ENCODE peak calls at places on chromosomes 7 and 10, in five cellular contexts. J is K562, A is fibroblast of the aortic adventitia, U is pancreas, T is Peyer's patch. B is an unnamed sample.

GRCh38 chr10:69179089-69179742 is 818 bp upstream of the SUPV3L1 start:
- DNase-seq in J (peak), A (no peak), U (no peak), T (no peak), B (no peak)

GRCh38 chr7:67918158-67918557 is 921.5 kb downstream of the TYW1 start:
- DNase-seq in J (peak), A (no peak), U (no peak), T (no peak), B (no peak)

GRCh38 chr7:82221152-82221674 is 222.4 kb downstream of the CACNA2D1 start:
- DNase-seq in J (no peak), A (peak), U (no peak), T (no peak), B (no peak)

GRCh38 chr10:83612050-83612449 is 527.3 kb upstream of the GHITM start:
- DNase-seq in J (no peak), A (peak), U (no peak), T (no peak), B (peak)

GRCh38 chr7:30285067-30285530 is 702 bp downstream of the ZNRF2 start:
- DNase-seq in J (no peak), A (no peak), U (no peak), T (peak), B (peak)

GRCh38 chr7:35734001-35734483 is 39.1 kb upstream of the HERPUD2 start:
- DNase-seq in J (no peak), A (no peak), U (no peak), T (no peak), B (no peak)

GRCh38 chr7:35565927-35566326 is 129.0 kb downstream of the HERPUD2 start:
- DNase-seq in J (no peak), A (no peak), U (no peak), T (no peak), B (no peak)

GRCh38 chr7:139231513-139232376 is 708 bp downstream of the UBN2 start:
- DNase-seq in J (peak), A (peak), U (peak), T (peak), B (peak)

GRCh38 chr7:13933106-13933505 is 56.4 kb downstream of the ETV1 start:
- DNase-seq in J (no peak), A (peak), U (no peak), T (no peak), B (no peak)

GRCh38 chr7:49166441-49166840 is 242.1 kb downstream of the CDC14C start:
- DNase-seq in J (peak), A (no peak), U (no peak), T (no peak), B (peak)
- TF ChIP-seq CTCF in J (no peak), A (no peak), U (no peak), T (no peak), B (no peak)

GRCh38 chr10:110409926-110410325 is 87.8 kb upstream of the DUSP5 start:
- DNase-seq in J (no peak), A (no peak), U (no peak), T (no peak), B (no peak)

GRCh38 chr10:110408203-110408871 is 89.4 kb upstream of the DUSP5 start:
- DNase-seq in J (no peak), A (no peak), U (no peak), T (no peak), B (peak)

GRCh38 chr10:110409488-110409887 is 88.2 kb upstream of the DUSP5 start:
- DNase-seq in J (peak), A (no peak), U (no peak), T (no peak), B (no peak)

GRCh38 chr10:110407301-110408170 is 90.2 kb upstream of the DUSP5 start:
- DNase-seq in J (no peak), A (peak), U (no peak), T (no peak), B (peak)

GRCh38 chr10:110408943-110409342 is 88.8 kb upstream of the DUSP5 start:
- DNase-seq in J (no peak), A (no peak), U (no peak), T (no peak), B (no peak)
- H3K4me3 ChIP-seq in J (no peak), A (no peak), U (no peak), T (no peak), B (no peak)

DNA sequence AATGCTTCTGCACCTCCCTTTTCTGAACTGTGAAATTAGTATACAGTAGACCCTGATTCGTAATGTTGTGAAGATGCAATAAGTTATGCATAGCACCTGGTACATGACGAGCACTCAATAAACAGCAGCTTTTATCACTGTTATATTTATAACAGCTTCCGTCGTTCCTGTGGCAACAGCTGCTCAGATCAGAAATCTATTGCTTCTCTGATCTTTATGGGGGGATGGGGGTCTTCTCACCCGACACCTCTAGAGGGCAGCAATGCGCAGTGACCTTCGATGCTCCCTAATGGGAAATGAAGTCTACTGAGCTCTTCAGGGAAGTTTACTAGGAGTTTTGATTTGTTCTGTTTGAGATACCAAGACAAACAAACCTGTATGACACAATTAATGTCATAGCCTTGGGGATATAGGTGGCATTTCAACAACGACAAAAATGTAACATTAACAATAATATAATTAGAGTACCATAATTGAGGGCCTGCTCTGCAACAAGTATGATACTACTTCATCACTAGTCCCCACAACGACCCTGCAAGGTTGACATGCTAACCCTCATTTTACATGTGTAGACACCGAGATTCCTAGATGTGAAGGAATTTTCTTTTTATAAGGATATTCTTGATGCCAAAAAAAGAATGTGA is 289.6 kb downstream of the SFMBT2 start:
- DNase-seq in J (peak), A (peak), U (peak), T (peak), B (no peak)
- TF ChIP-seq CTCF in J (peak), A (peak), U (no peak), T (peak), B (peak)

DNA sequence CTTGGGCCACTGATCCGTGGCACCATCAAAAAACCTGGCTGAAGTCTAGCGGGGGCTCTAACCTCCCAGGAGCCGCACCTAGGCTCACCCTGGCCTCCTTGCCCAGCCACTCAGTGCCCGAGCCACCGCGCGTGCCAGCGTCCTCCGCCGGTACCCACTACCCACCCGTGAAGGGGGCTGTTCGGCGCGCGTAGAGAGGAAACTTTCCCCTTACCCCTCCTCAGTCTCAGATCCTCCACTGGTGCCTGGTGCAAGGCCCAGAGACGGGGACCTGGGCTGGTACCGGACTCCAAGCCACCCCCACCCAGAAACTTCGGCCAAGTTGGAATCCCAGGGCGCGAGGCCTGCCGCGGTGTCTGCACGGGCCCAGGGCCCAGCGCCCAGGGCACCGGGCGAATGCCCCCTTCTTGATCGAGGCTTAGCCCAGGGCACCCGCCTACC is 3.5 kb upstream of the EBF3 start:
- DNase-seq in J (no peak), A (no peak), U (no peak), T (no peak), B (no peak)
- H3K4me3 ChIP-seq in J (no peak), A (no peak), U (no peak), T (no peak), B (no peak)

GRCh38 chr7:837001-837400 is 4.7 kb downstream of the SUN1 start:
- DNase-seq in J (no peak), A (no peak), U (no peak), T (no peak), B (no peak)
- TF ChIP-seq CTCF in J (no peak), A (no peak), U (no peak), T (no peak), B (no peak)

DNA sequence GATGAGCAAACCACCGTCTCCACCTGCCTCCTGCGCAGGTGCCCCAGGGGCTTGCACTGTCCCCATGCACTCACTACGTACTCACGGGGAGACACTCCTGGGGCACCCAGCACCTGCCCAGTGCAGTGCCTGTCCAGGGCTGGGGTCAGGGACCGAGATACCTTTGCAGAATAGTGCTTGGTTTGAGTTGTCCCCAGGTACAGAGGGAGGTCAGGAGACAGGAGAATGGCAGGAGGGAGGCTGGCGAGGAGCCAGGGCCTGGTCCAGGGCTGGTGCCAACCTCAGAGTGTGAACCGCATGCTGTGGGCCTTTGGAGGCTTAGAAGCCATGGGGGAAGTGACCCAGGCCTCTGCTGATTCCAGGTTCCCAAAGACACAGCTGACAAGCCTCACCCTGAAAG is 110.1 kb upstream of the GPR26 start:
- DNase-seq in J (no peak), A (no peak), U (no peak), T (no peak), B (no peak)
- H3K4me3 ChIP-seq in J (no peak), A (no peak), U (no peak), T (no peak), B (no peak)

GRCh38 chr7:85025312-85025756 is 161.5 kb downstream of the SEMA3D start:
- DNase-seq in J (no peak), A (peak), U (peak), T (peak), B (peak)

GRCh38 chr7:85021090-85021704 is 165.7 kb downstream of the SEMA3D start:
- DNase-seq in J (peak), A (peak), U (no peak), T (no peak), B (peak)

GRCh38 chr7:85019778-85020177 is 167.1 kb downstream of the SEMA3D start:
- DNase-seq in J (no peak), A (no peak), U (no peak), T (no peak), B (no peak)

GRCh38 chr7:85022064-85022697 is 164.7 kb downstream of the SEMA3D start:
- DNase-seq in J (no peak), A (no peak), U (no peak), T (no peak), B (no peak)

DNA sequence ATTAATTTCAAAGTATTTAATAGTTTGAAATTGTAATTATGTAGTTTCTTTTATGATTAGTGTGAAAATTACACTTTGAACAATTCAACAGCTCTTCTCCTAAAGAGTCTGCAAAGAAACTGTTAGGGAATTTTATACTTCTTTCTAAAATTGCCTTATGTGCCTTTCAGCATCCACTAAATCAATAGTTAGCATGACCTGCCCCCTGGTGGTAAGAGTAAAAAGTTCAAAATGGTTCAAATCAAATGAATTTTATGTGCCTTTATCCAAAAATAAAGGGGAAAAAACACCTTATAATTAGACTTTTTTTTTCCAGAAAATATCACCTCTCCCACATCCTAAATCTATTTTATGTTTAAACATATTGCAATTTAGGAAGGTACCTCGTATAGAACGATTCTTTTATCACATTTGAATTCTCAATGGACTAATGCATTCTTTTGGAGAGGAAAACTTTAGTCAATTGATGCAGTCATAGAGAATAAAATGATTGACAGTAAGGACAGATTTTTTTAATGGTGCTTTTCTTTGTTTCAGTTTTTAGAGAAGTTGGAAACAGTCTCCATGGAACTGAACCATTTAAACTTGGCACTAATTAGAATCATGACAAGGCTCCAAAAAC is 163.7 kb downstream of the SEMA3D start:
- DNase-seq in J (peak), A (peak), U (no peak), T (peak), B (peak)
- TF ChIP-seq CTCF in J (peak), A (peak), U (peak), T (peak), B (peak)

DNA sequence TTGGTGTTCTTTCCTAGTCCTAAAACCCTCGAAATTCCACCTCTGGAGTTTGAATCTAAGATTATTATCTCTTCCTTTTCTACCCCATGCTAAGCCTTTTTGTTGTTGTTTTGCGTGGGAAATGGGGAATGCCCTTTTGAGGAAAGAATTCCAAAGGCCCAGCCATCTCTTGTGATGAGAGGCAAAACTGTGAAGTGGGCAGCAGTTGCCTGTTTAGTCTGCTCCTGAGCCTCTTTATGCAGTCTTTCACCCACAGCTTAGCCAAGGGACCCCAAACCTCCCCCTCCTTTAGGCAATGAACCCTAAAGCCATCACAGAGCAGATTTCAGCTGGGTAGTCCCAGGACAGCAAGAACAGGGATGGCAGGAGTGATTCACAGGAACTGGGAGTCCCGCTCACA is 95.5 kb downstream of the DNMBP start:
- DNase-seq in J (no peak), A (no peak), U (no peak), T (no peak), B (no peak)
- H3K4me3 ChIP-seq in J (no peak), A (no peak), U (no peak), T (no peak), B (no peak)

GRCh38 chr10:22475527-22475856 is 130.2 kb downstream of the SPAG6 start:
- DNase-seq in J (no peak), A (no peak), U (no peak), T (no peak), B (no peak)
- TF ChIP-seq CTCF in J (no peak), A (no peak), U (no peak), T (no peak), B (no peak)